ENCODE peak calls at places on chromosomes 2 and 18, in seven cellular contexts. B, R, F, W, I, L and M are unnamed samples.

GRCh38 chr2:133241231-133241575 is 327.1 kb downstream of the NCKAP5 start:
- DNase-seq in F (no peak), W (no peak), R (peak), I (no peak), L (peak), B (no peak), M (no peak)

GRCh38 chr2:68031546-68032160 is 31.2 kb downstream of the C1D start:
- DNase-seq in W (peak), I (no peak), R (peak), F (peak), B (no peak), L (peak), M (peak)

GRCh38 chr2:2942225-2942624 is 435.4 kb downstream of the EIPR1 start:
- DNase-seq in L (no peak), I (no peak), R (no peak), W (no peak), B (no peak), F (no peak), M (no peak)

GRCh38 chr18:49778826-49779465 is 34.4 kb downstream of the ACAA2 start:
- DNase-seq in W (no peak), R (peak), I (no peak), F (peak), L (no peak), B (peak), M (no peak)

GRCh38 chr2:39127973-39128372 is 7.1 kb upstream of the SOS1 start:
- DNase-seq in L (peak), W (no peak), I (no peak), B (no peak), F (peak), R (peak), M (no peak)

GRCh38 chr2:2919026-2919425 is 458.6 kb downstream of the EIPR1 start:
- DNase-seq in L (no peak), I (no peak), B (no peak), R (no peak), W (no peak), F (no peak), M (no peak)

GRCh38 chr2:43045866-43046265 is 180.5 kb downstream of the ZFP36L2 start:
- DNase-seq in L (no peak), R (no peak), B (no peak), W (no peak), F (no peak), I (no peak), M (no peak)

GRCh38 chr2:224650815-224651439 is 65.2 kb downstream of the CCDC195 start:
- DNase-seq in W (peak), R (peak), F (peak), L (peak), B (peak), I (no peak), M (peak)

GRCh38 chr18:69636529-69637301 is 236.0 kb downstream of the DOK6 start:
- DNase-seq in W (no peak), I (no peak), R (no peak), B (no peak), L (no peak), F (no peak), M (no peak)

GRCh38 chr2:52658598-52658997 is 1109.0 kb upstream of the CHAC2 start:
- DNase-seq in R (peak), B (peak), I (no peak), L (no peak), W (no peak), F (no peak), M (peak)

GRCh38 chr2:131031431-131031841 is 61.8 kb downstream of the FAM168B start:
- DNase-seq in W (no peak), R (no peak), L (no peak), F (no peak), I (no peak), B (no peak), M (no peak)

GRCh38 chr2:145906356-145906755 is 1386.4 kb upstream of the ZEB2 start:
- DNase-seq in W (no peak), F (peak), R (peak), B (no peak), L (no peak), I (no peak), M (no peak)

GRCh38 chr2:158025263-158025996 is 76.2 kb upstream of the UPP2 start:
- DNase-seq in I (no peak), L (peak), W (no peak), B (peak), R (peak), F (peak), M (no peak)

GRCh38 chr2:43086451-43087221 is 139.8 kb downstream of the ZFP36L2 start:
- DNase-seq in R (peak), F (peak), L (peak), B (peak), I (peak), W (no peak), M (peak)

GRCh38 chr2:15729001-15729400 is 137.3 kb downstream of the DDX1 start:
- DNase-seq in F (no peak), R (no peak), W (no peak), L (no peak), B (no peak), I (no peak), M (no peak)

GRCh38 chr2:30786923-30787685 is 20.1 kb downstream of the CAPN13 start:
- DNase-seq in I (no peak), W (no peak), F (no peak), R (no peak), L (no peak), B (no peak), M (no peak)

GRCh38 chr2:204261776-204262175 is 283.5 kb upstream of the PARD3B start:
- DNase-seq in F (no peak), R (no peak), L (no peak), W (peak), B (no peak), I (no peak), M (no peak)

GRCh38 chr2:207504513-207505171 is 25.1 kb upstream of the CREB1 start:
- DNase-seq in B (no peak), W (no peak), R (peak), I (no peak), F (peak), L (peak), M (no peak)

GRCh38 chr18:79949571-79950439 is 1.6 kb downstream of the SLC66A2 start:
- DNase-seq in F (no peak), L (no peak), W (no peak), I (peak), B (no peak), R (no peak), M (no peak)

GRCh38 chr2:65554765-65555561 is 122.6 kb upstream of the SPRED2 start:
- DNase-seq in W (no peak), L (peak), F (peak), I (no peak), R (peak), B (no peak), M (peak)

GRCh38 chr2:71592181-71592711 is 138.9 kb downstream of the DYSF start:
- DNase-seq in W (no peak), B (no peak), R (no peak), L (no peak), F (no peak), I (no peak), M (no peak)

GRCh38 chr2:72932045-72932444 is 14.7 kb downstream of the EMX1 start:
- DNase-seq in R (peak), B (no peak), W (peak), I (no peak), F (peak), L (no peak), M (no peak)

GRCh38 chr2:150526827-150527226 is 39.4 kb upstream of the RND3 start:
- DNase-seq in B (peak), R (peak), W (no peak), L (peak), I (no peak), F (peak), M (peak)

GRCh38 chr2:202034249-202035088 is 814 bp downstream of the FZD7 start:
- DNase-seq in B (no peak), R (peak), I (no peak), W (no peak), F (peak), L (peak), M (no peak)

GRCh38 chr18:35775887-35776286 is 194.3 kb downstream of the GALNT1 start:
- DNase-seq in B (no peak), R (peak), W (no peak), L (no peak), I (no peak), F (no peak), M (no peak)

GRCh38 chr2:209451209-209451822 is 27.5 kb downstream of the MAP2 start:
- DNase-seq in I (no peak), B (no peak), R (no peak), F (no peak), W (no peak), L (no peak), M (no peak)

GRCh38 chr2:120559401-120559800 is 176.3 kb upstream of the GLI2 start:
- DNase-seq in L (peak), R (peak), W (no peak), I (peak), B (peak), F (peak), M (peak)

GRCh38 chr2:6492573-6492972 is 373.1 kb downstream of the CMPK2 start:
- DNase-seq in B (no peak), I (no peak), L (no peak), F (no peak), W (peak), R (no peak), M (no peak)

GRCh38 chr2:99430614-99431258 is 59.1 kb downstream of the REV1 start:
- DNase-seq in B (peak), I (no peak), W (no peak), R (peak), F (no peak), L (peak), M (no peak)

GRCh38 chr2:237456200-237456731 is 30.8 kb upstream of the MLPH start:
- DNase-seq in W (peak), R (peak), I (peak), L (peak), B (no peak), F (peak), M (no peak)

GRCh38 chr2:56263876-56264275 is 80.1 kb downstream of the CCDC85A start:
- DNase-seq in L (peak), B (no peak), R (no peak), W (no peak), F (no peak), I (no peak), M (no peak)

GRCh38 chr2:206716607-206717006 is 1.6 kb downstream of the DYTN start:
- DNase-seq in F (no peak), L (no peak), R (no peak), I (no peak), B (no peak), W (peak), M (no peak)

GRCh38 chr2:227545990-227546389 is 52.7 kb upstream of the SCYGR2 start:
- DNase-seq in W (no peak), I (no peak), L (no peak), F (peak), B (no peak), R (no peak), M (no peak)

GRCh38 chr2:88181511-88181910 is 11.4 kb downstream of the THNSL2 start:
- DNase-seq in R (peak), L (no peak), I (no peak), W (no peak), F (peak), B (no peak), M (no peak)

GRCh38 chr2:164711246-164712138 is 90.2 kb upstream of the GRB14 start:
- DNase-seq in W (no peak), B (no peak), I (no peak), L (no peak), R (no peak), F (no peak), M (no peak)

GRCh38 chr2:204933735-204934361 is 388.6 kb downstream of the PARD3B start:
- DNase-seq in R (no peak), I (no peak), B (no peak), L (no peak), W (peak), F (no peak), M (no peak)